ENCODE peak calls at places on chromosome 1, in five cellular contexts. One of them, this sample, is unnamed.

GRCh38 chr1:219422811-219423598 is 189.9 kb downstream of the ZC3H11B start:
- DNase-seq in heart left ventricle: no peak
- DNase-seq in ascending aorta: no peak
- DNase-seq in thoracic aorta: no peak
- DNase-seq in SK-N-SH: no peak
- DNase-seq in this sample: no peak

GRCh38 chr1:24481843-24482610 is 20.6 kb upstream of the RCAN3 start:
- DNase-seq in heart left ventricle: no peak
- DNase-seq in ascending aorta: no peak
- DNase-seq in thoracic aorta: no peak
- DNase-seq in SK-N-SH: no peak
- DNase-seq in this sample: no peak

GRCh38 chr1:36349839-36350238 is 26.4 kb upstream of the EVA1B start:
- DNase-seq in heart left ventricle: no peak
- DNase-seq in ascending aorta: no peak
- DNase-seq in thoracic aorta: no peak
- DNase-seq in SK-N-SH: no peak
- DNase-seq in this sample: no peak

GRCh38 chr1:18458751-18459133 is 22.0 kb upstream of the KLHDC7A start:
- DNase-seq in heart left ventricle: no peak
- DNase-seq in ascending aorta: no peak
- DNase-seq in thoracic aorta: no peak
- DNase-seq in SK-N-SH: no peak
- DNase-seq in this sample: no peak

GRCh38 chr1:40344597-40344996 is 27.5 kb upstream of the COL9A2 start:
- DNase-seq in heart left ventricle: peak
- DNase-seq in ascending aorta: peak
- DNase-seq in thoracic aorta: peak
- DNase-seq in SK-N-SH: peak
- DNase-seq in this sample: peak

GRCh38 chr1:214135886-214136285 is 145.1 kb upstream of the SMYD2 start:
- DNase-seq in heart left ventricle: no peak
- DNase-seq in ascending aorta: no peak
- DNase-seq in thoracic aorta: no peak
- DNase-seq in SK-N-SH: no peak
- DNase-seq in this sample: no peak

GRCh38 chr1:205275133-205275532 is 46.4 kb downstream of the NUAK2 start:
- DNase-seq in heart left ventricle: no peak
- DNase-seq in ascending aorta: no peak
- DNase-seq in thoracic aorta: no peak
- DNase-seq in SK-N-SH: no peak
- DNase-seq in this sample: no peak

GRCh38 chr1:116489231-116489697 is 81.6 kb downstream of the CD58 start:
- DNase-seq in heart left ventricle: no peak
- DNase-seq in ascending aorta: no peak
- DNase-seq in thoracic aorta: no peak
- DNase-seq in SK-N-SH: no peak
- DNase-seq in this sample: no peak

GRCh38 chr1:93617670-93618488 is 63.8 kb downstream of the BCAR3 start:
- DNase-seq in heart left ventricle: no peak
- DNase-seq in ascending aorta: no peak
- DNase-seq in thoracic aorta: no peak
- DNase-seq in SK-N-SH: no peak
- DNase-seq in this sample: no peak

GRCh38 chr1:12415239-12415543 is 185.4 kb downstream of the VPS13D start:
- DNase-seq in heart left ventricle: no peak
- DNase-seq in ascending aorta: no peak
- DNase-seq in thoracic aorta: no peak
- DNase-seq in SK-N-SH: no peak
- DNase-seq in this sample: no peak

GRCh38 chr1:155126494-155127104 is 1.1 kb upstream of the EFNA1 start:
- DNase-seq in heart left ventricle: no peak
- DNase-seq in ascending aorta: no peak
- DNase-seq in thoracic aorta: no peak
- DNase-seq in SK-N-SH: peak
- DNase-seq in this sample: no peak
- H3K4me3 ChIP-seq in heart left ventricle: peak
- H3K4me3 ChIP-seq in ascending aorta: peak
- H3K4me3 ChIP-seq in thoracic aorta: peak
- H3K4me3 ChIP-seq in SK-N-SH: peak
- H3K4me3 ChIP-seq in this sample: peak

GRCh38 chr1:57489342-57490036 is 65.6 kb upstream of the DAB1 start:
- DNase-seq in heart left ventricle: no peak
- DNase-seq in ascending aorta: no peak
- DNase-seq in thoracic aorta: no peak
- DNase-seq in SK-N-SH: no peak
- DNase-seq in this sample: peak
- TF ChIP-seq CTCF in heart left ventricle: no peak
- TF ChIP-seq CTCF in ascending aorta: no peak
- TF ChIP-seq CTCF in thoracic aorta: no peak
- TF ChIP-seq CTCF in SK-N-SH: no peak
- TF ChIP-seq CTCF in this sample: no peak

GRCh38 chr1:228317411-228317828 is 89.2 kb downstream of the TRIM11 start:
- DNase-seq in heart left ventricle: peak
- DNase-seq in ascending aorta: no peak
- DNase-seq in thoracic aorta: no peak
- DNase-seq in SK-N-SH: no peak
- DNase-seq in this sample: no peak

GRCh38 chr1:228319352-228320088 is 87.1 kb downstream of the TRIM11 start:
- DNase-seq in heart left ventricle: no peak
- DNase-seq in ascending aorta: no peak
- DNase-seq in thoracic aorta: no peak
- DNase-seq in SK-N-SH: no peak
- DNase-seq in this sample: no peak

GRCh38 chr1:228320394-228320793 is 86.2 kb downstream of the TRIM11 start:
- DNase-seq in heart left ventricle: no peak
- DNase-seq in ascending aorta: no peak
- DNase-seq in thoracic aorta: no peak
- DNase-seq in SK-N-SH: no peak
- DNase-seq in this sample: no peak

GRCh38 chr1:228317891-228318810 is 88.5 kb downstream of the TRIM11 start:
- DNase-seq in heart left ventricle: peak
- DNase-seq in ascending aorta: peak
- DNase-seq in thoracic aorta: no peak
- DNase-seq in SK-N-SH: no peak
- DNase-seq in this sample: no peak

GRCh38 chr1:228318823-228319241 is 87.8 kb downstream of the TRIM11 start:
- DNase-seq in heart left ventricle: peak
- DNase-seq in ascending aorta: peak
- DNase-seq in thoracic aorta: no peak
- DNase-seq in SK-N-SH: no peak
- DNase-seq in this sample: no peak
- H3K4me3 ChIP-seq in heart left ventricle: no peak
- H3K4me3 ChIP-seq in ascending aorta: no peak
- H3K4me3 ChIP-seq in thoracic aorta: no peak
- H3K4me3 ChIP-seq in SK-N-SH: no peak
- H3K4me3 ChIP-seq in this sample: no peak

GRCh38 chr1:68746378-68746777 is 249.5 kb upstream of the DEPDC1 start:
- DNase-seq in heart left ventricle: no peak
- DNase-seq in ascending aorta: no peak
- DNase-seq in thoracic aorta: no peak
- DNase-seq in SK-N-SH: no peak
- DNase-seq in this sample: no peak

DNA sequence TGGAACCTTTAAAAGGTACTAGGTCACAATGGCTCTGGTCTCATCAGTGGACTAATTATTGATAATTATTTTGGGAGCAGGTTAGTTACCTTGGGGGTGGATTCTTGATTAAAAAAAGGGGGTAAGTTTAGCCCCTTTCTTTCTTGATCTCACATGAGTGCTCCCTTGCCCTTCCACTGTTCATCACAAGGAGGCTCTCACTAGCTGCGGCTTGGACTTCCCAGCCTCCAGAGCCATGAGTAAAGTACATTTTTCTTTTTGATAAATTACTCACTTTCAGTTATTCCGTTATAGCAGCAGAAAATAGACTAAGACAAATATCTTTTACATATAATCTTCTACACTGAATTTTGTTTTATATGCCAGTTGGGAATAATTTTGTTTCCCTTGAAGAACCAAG is 254.8 kb upstream of the DEPDC1 start:
- DNase-seq in heart left ventricle: no peak
- DNase-seq in ascending aorta: no peak
- DNase-seq in thoracic aorta: no peak
- DNase-seq in SK-N-SH: no peak
- DNase-seq in this sample: no peak
- TF ChIP-seq CTCF in heart left ventricle: no peak
- TF ChIP-seq CTCF in ascending aorta: no peak
- TF ChIP-seq CTCF in thoracic aorta: no peak
- TF ChIP-seq CTCF in SK-N-SH: no peak
- TF ChIP-seq CTCF in this sample: no peak

GRCh38 chr1:100539836-100540536 is 2.0 kb downstream of the GPR88 start:
- DNase-seq in heart left ventricle: peak
- DNase-seq in ascending aorta: no peak
- DNase-seq in thoracic aorta: no peak
- DNase-seq in SK-N-SH: peak
- DNase-seq in this sample: no peak
- H3K4me3 ChIP-seq in heart left ventricle: peak
- H3K4me3 ChIP-seq in ascending aorta: peak
- H3K4me3 ChIP-seq in thoracic aorta: peak
- H3K4me3 ChIP-seq in SK-N-SH: peak
- H3K4me3 ChIP-seq in this sample: peak